ENCODE peak calls at places on chromosomes 12 and 14, in four cellular contexts. K, H, E and W are unnamed samples.
A peak's percentile ranks its signal among the peaks of the same experiment; 100 is the strongest.

GRCh38 chr12:100799770-100800169 is 5.2 kb downstream of the ANO4 start:
- DNase-seq in K (no peak), H (no peak), E (no peak), W (no peak)

GRCh38 chr14:51410846-51411245 is 170.8 kb downstream of the TMX1 start:
- DNase-seq in K (no peak), H (no peak), E (no peak), W (no peak)

GRCh38 chr12:49024543-49024942 is 6.0 kb upstream of the PRKAG1 start:
- DNase-seq in K (no peak), H (no peak), E (no peak), W (no peak)

GRCh38 chr14:103445783-103446182 is 60.6 kb downstream of the MARK3 start:
- DNase-seq in K (peak; percentile 37), H (no peak), E (no peak), W (no peak)

GRCh38 chr12:14716848-14717444 is 20.5 kb upstream of the GUCY2C start:
- DNase-seq in K (peak; percentile 56), H (peak; percentile 8), E (peak; percentile 23), W (no peak)

GRCh38 chr12:110565919-110566871 is 16.9 kb downstream of the PPTC7 start:
- DNase-seq in K (peak; percentile 30), H (no peak), E (no peak), W (peak; percentile 42)

GRCh38 chr14:84017533-84017932 is 1512.4 kb upstream of the FLRT2 start:
- DNase-seq in K (no peak), H (no peak), E (no peak), W (no peak)

GRCh38 chr14:20836668-20837338 is 34.2 kb upstream of the RNASE1 start:
- DNase-seq in K (no peak), H (no peak), E (no peak), W (no peak)

GRCh38 chr12:24418157-24418556 is 468.7 kb upstream of the SOX5 start:
- DNase-seq in K (no peak), H (no peak), E (no peak), W (no peak)

GRCh38 chr12:64931981-64932380 is 107.5 kb downstream of the TBC1D30 start:
- DNase-seq in K (no peak), H (no peak), E (no peak), W (no peak)

GRCh38 chr12:122730215-122731014 is at the start of gene HCAR1:
- DNase-seq in K (peak; percentile 66), H (no peak), E (no peak), W (no peak)

GRCh38 chr12:77133566-77133965 is 68.2 kb upstream of the E2F7 start:
- DNase-seq in K (no peak), H (peak; percentile 59), E (no peak), W (no peak)

GRCh38 chr12:4308334-4308960 is 12.6 kb upstream of the TIGAR start:
- DNase-seq in K (no peak), H (no peak), E (no peak), W (no peak)

GRCh38 chr14:45610303-45610702 is 357.3 kb upstream of the MIS18BP1 start:
- DNase-seq in K (peak; percentile 23), H (peak; percentile 17), E (peak; percentile 14), W (peak; percentile 31)

GRCh38 chr12:93279849-93280412 is 97.8 kb upstream of the NUDT4 start:
- DNase-seq in K (no peak), H (no peak), E (no peak), W (peak; percentile 65)

GRCh38 chr14:105026789-105027563 is 6.1 kb upstream of the CDCA4 start:
- DNase-seq in K (peak; percentile 41), H (no peak), E (no peak), W (no peak)

GRCh38 chr12:110590806-110591326 is 7.7 kb upstream of the PPTC7 start:
- DNase-seq in K (no peak), H (no peak), E (no peak), W (no peak)

GRCh38 chr14:91510171-91511013 is at the start of gene PPP4R3A:
- DNase-seq in K (peak; percentile 98), H (peak; percentile 94), E (peak; percentile 83), W (peak; percentile 93)

GRCh38 chr14:104462651-104463630 is 116.6 kb upstream of the C14orf180 start:
- DNase-seq in K (no peak), H (no peak), E (no peak), W (no peak)

GRCh38 chr12:98754095-98754494 is 109.0 kb downstream of the APAF1 start:
- DNase-seq in K (no peak), H (no peak), E (no peak), W (no peak)

GRCh38 chr12:468671-469389 is 9.1 kb downstream of the B4GALNT3 start:
- DNase-seq in K (no peak), H (no peak), E (no peak), W (no peak)

GRCh38 chr12:110794623-110795280 is 52.0 kb upstream of the CCDC63 start:
- DNase-seq in K (no peak), H (no peak), E (no peak), W (no peak)

GRCh38 chr14:98906123-98906995 is 365.6 kb downstream of the BCL11B start:
- DNase-seq in K (no peak), H (no peak), E (no peak), W (no peak)